ENCODE peak calls at places on chromosomes 13 and 19, in ten cellular contexts. A is C1 segment of cervical spinal cord; P is sciatic nerve; T is CD4-positive, alpha-beta memory T cell; E is T-cell; X is activated CD8-positive, alpha-beta T cell treated with anti-CD3 and anti-CD28 coated beads for 36 hours; Q is activated naive CD4-positive, alpha-beta T cell treated with anti-CD3 and anti-CD28 coated beads, Interleukin-2, amount 10 ng/mL, durations not matched to agents 7 days and 5 days; N is NT2/D1; V is Daoy; H is NCI-H345. C is an unnamed sample.

GRCh38 chr13:77306458-77306857 is 20.4 kb downstream of the MYCBP2 start:
- DNase-seq in A (no peak), P (no peak), T (no peak), E (no peak), X (no peak), Q (no peak), N (no peak), V (no peak), H (no peak), C (no peak)

GRCh38 chr19:4523306-4524110 is 5.2 kb upstream of the PLIN4 start:
- DNase-seq in A (peak), P (no peak), T (no peak), E (no peak), X (peak), Q (peak), N (peak), V (peak), H (no peak), C (peak)

GRCh38 chr19:35116085-35116801 is 620 bp downstream of the FXYD3 start:
- DNase-seq in A (no peak), P (no peak), T (no peak), E (no peak), X (no peak), Q (no peak), N (no peak), V (no peak), H (peak), C (no peak)

GRCh38 chr13:93794197-93794885 is 567.7 kb downstream of the GPC6 start:
- DNase-seq in A (no peak), P (no peak), T (no peak), E (no peak), X (peak), Q (no peak), N (no peak), V (no peak), H (no peak), C (no peak)

GRCh38 chr13:101210774-101211173 is 205.5 kb downstream of the NALCN start:
- DNase-seq in A (no peak), P (no peak), T (no peak), E (no peak), X (no peak), Q (no peak), N (no peak), V (no peak), H (no peak), C (no peak)

GRCh38 chr19:14112809-14113385 is 4.7 kb downstream of the PRKACA start:
- DNase-seq in A (peak), P (no peak), T (no peak), E (no peak), X (no peak), Q (no peak), N (no peak), V (no peak), H (no peak), C (peak)

GRCh38 chr13:29654807-29655547 is 59.5 kb upstream of the SLC7A1 start:
- DNase-seq in A (no peak), P (no peak), T (no peak), E (no peak), X (no peak), Q (no peak), N (no peak), V (no peak), H (no peak), C (no peak)

GRCh38 chr19:19816679-19817078 is 4.9 kb downstream of the ZNF506 start:
- DNase-seq in A (no peak), P (no peak), T (no peak), E (no peak), X (peak), Q (no peak), N (no peak), V (no peak), H (no peak), C (peak)

GRCh38 chr19:12703056-12703455 is 6.6 kb upstream of the FBXW9 start:
- DNase-seq in A (no peak), P (no peak), T (no peak), E (no peak), X (peak), Q (no peak), N (peak), V (peak), H (no peak), C (no peak)

GRCh38 chr19:16899566-16900075 is 10.8 kb downstream of the F2RL3 start:
- DNase-seq in A (no peak), P (peak), T (no peak), E (no peak), X (peak), Q (peak), N (peak), V (peak), H (no peak), C (peak)

GRCh38 chr13:38685974-38686571 is 804 bp upstream of the FREM2 start:
- DNase-seq in A (peak), P (no peak), T (no peak), E (no peak), X (no peak), Q (no peak), N (peak), V (no peak), H (peak), C (no peak)

GRCh38 chr13:54733639-54734038 is 1705.0 kb downstream of the OLFM4 start:
- DNase-seq in A (no peak), P (no peak), T (no peak), E (no peak), X (no peak), Q (no peak), N (peak), V (no peak), H (no peak), C (no peak)

GRCh38 chr19:13946414-13946813 is 5.9 kb upstream of the DCAF15 start:
- DNase-seq in A (no peak), P (no peak), T (no peak), E (no peak), X (no peak), Q (no peak), N (no peak), V (no peak), H (no peak), C (no peak)

GRCh38 chr13:44142911-44143665 is 230.5 kb upstream of the SERP2 start:
- DNase-seq in A (no peak), P (no peak), T (no peak), E (no peak), X (no peak), Q (no peak), N (no peak), V (peak), H (no peak), C (no peak)

GRCh38 chr13:74052402-74052928 is 81.7 kb downstream of the KLF12 start:
- DNase-seq in A (no peak), P (no peak), T (no peak), E (no peak), X (peak), Q (no peak), N (no peak), V (no peak), H (no peak), C (peak)

GRCh38 chr13:42354246-42355117 is 82.5 kb downstream of the AKAP11 start:
- DNase-seq in A (no peak), P (no peak), T (peak), E (peak), X (peak), Q (peak), N (no peak), V (peak), H (no peak), C (no peak)

GRCh38 chr19:4557186-4557970 is 2.1 kb downstream of the SEMA6B start:
- DNase-seq in A (no peak), P (no peak), T (no peak), E (no peak), X (peak), Q (peak), N (no peak), V (peak), H (peak), C (no peak)